ENCODE peak calls at places on chromosomes 13 and 19, in nine cellular contexts. Q, G, B, N, V, H, J, L and K are unnamed samples.

GRCh38 chr13:45447050-45447661 is 17.6 kb upstream of the COG3 start:
- DNase-seq in Q (no peak), G (no peak), B (no peak), N (no peak), V (peak; percentile 73), H (no peak), J (no peak), L (no peak), K (no peak)

GRCh38 chr13:78476910-78477309 is 126.4 kb downstream of the POU4F1 start:
- DNase-seq in Q (no peak), G (no peak), B (no peak), N (no peak), V (no peak), H (no peak), J (no peak), L (no peak), K (no peak)

GRCh38 chr19:51887522-51888498 is at the start of gene ZNF577:
- DNase-seq in Q (no peak), G (no peak), B (peak; percentile 94), N (peak; percentile 96), V (peak; percentile 94), H (no peak), J (peak; percentile 93), L (peak; percentile 91), K (peak; percentile 92)

GRCh38 chr13:34161829-34162544 is 344.0 kb downstream of the RFC3 start:
- DNase-seq in Q (no peak), G (peak; percentile 89), B (no peak), N (peak; percentile 53), V (no peak), H (peak; percentile 89), J (no peak), L (no peak), K (no peak)

GRCh38 chr13:44402902-44403719 is 29.5 kb downstream of the SERP2 start:
- DNase-seq in Q (no peak), G (no peak), B (peak; percentile 36), N (no peak), V (no peak), H (no peak), J (peak; percentile 52), L (no peak), K (no peak)

GRCh38 chr13:50521750-50522149 is 321.7 kb downstream of the DLEU7 start:
- DNase-seq in Q (peak; percentile 1), G (no peak), B (no peak), N (peak; percentile 19), V (no peak), H (no peak), J (no peak), L (no peak), K (no peak)

GRCh38 chr19:16026756-16027155 is 49.5 kb upstream of the TPM4 start:
- DNase-seq in Q (no peak), G (no peak), B (peak; percentile 21), N (no peak), V (no peak), H (no peak), J (no peak), L (no peak), K (no peak)

GRCh38 chr13:99471231-99472202 is 29.8 kb upstream of the TM9SF2 start:
- DNase-seq in Q (no peak), G (no peak), B (no peak), N (peak; percentile 76), V (no peak), H (no peak), J (no peak), L (no peak), K (no peak)

GRCh38 chr13:21478881-21479808 is 20.0 kb upstream of the ZDHHC20 start:
- DNase-seq in Q (peak; percentile 79), G (peak; percentile 71), B (no peak), N (peak; percentile 89), V (no peak), H (peak; percentile 49), J (no peak), L (no peak), K (peak; percentile 51)

GRCh38 chr19:16588089-16588823 is 16.0 kb upstream of the SLC35E1 start:
- DNase-seq in Q (peak; percentile 95), G (no peak), B (no peak), N (no peak), V (no peak), H (no peak), J (no peak), L (no peak), K (peak; percentile 75)

GRCh38 chr13:107351305-107351704 is 783.4 kb upstream of the ARGLU1 start:
- DNase-seq in Q (no peak), G (no peak), B (no peak), N (peak; percentile 52), V (peak; percentile 80), H (no peak), J (no peak), L (no peak), K (peak; percentile 37)

GRCh38 chr19:50870417-50871089 is 2.7 kb upstream of the KLK2 start:
- DNase-seq in Q (no peak), G (peak; percentile 90), B (peak; percentile 59), N (no peak), V (peak; percentile 13), H (no peak), J (no peak), L (no peak), K (no peak)

GRCh38 chr13:33509642-33510229 is 224.2 kb upstream of the STARD13 start:
- DNase-seq in Q (no peak), G (peak; percentile 6), B (peak; percentile 81), N (no peak), V (no peak), H (no peak), J (peak; percentile 86), L (peak; percentile 17), K (no peak)

GRCh38 chr13:113009743-113010509 is 40.9 kb downstream of the MCF2L start:
- DNase-seq in Q (no peak), G (no peak), B (no peak), N (no peak), V (no peak), H (no peak), J (no peak), L (no peak), K (peak; percentile 52)

DNA sequence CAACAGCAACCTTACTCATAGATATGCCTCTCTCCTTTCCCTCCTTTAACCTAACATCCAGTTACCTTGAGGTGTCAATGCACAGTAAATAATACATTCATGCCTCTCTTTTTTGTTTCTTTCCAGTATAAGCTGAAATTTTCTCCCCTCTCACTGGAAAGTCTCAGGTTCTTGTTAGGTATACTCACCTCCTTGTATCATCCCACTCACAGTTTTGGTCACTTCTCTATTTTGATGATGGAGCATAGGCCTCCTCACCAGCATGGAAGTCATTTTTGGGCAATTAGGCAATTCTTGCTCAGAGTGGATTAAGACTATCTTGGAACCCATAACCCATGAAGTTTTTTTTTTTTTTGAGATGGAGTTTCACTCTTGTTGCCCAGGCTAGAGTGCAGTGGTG is 5.7 kb upstream of the LGALS14 start:
- DNase-seq in Q (no peak), G (no peak), B (no peak), N (no peak), V (no peak), H (no peak), J (no peak), L (no peak), K (no peak)
- H3K4me1 ChIP-seq in Q (peaks cover 30% of the 10 kb centered on the region), G (no peaks in the 10 kb centered on the region), B (no peaks in the 10 kb centered on the region), N (no peaks in the 10 kb centered on the region), V (peaks cover 12% of the 10 kb centered on the region), H (peaks cover 5% of the 10 kb centered on the region), J (no peaks in the 10 kb centered on the region), L (no peaks in the 10 kb centered on the region), K (no peaks in the 10 kb centered on the region)

GRCh38 chr13:87677043-87677333 is 5.8 kb downstream of the SLITRK5 start:
- DNase-seq in Q (no peak), G (no peak), B (no peak), N (no peak), V (no peak), H (no peak), J (no peak), L (no peak), K (no peak)
- H3K4me1 ChIP-seq in Q (peaks cover 68% of the 10 kb centered on the region), G (peaks cover 11% of the 10 kb centered on the region), B (peaks cover 26% of the 10 kb centered on the region), N (peaks cover 4% of the 10 kb centered on the region), V (no peaks in the 10 kb centered on the region), H (no peaks in the 10 kb centered on the region), J (peaks cover 6% of the 10 kb centered on the region), L (peaks cover 3% of the 10 kb centered on the region), K (no peaks in the 10 kb centered on the region)

GRCh38 chr13:90156390-90156789 is 1191.1 kb upstream of the MIR17HG start:
- DNase-seq in Q (no peak), G (no peak), B (no peak), N (no peak), V (no peak), H (no peak), J (no peak), L (no peak), K (no peak)
- H3K4me1 ChIP-seq in Q (no peaks in the 10 kb centered on the region), G (no peaks in the 10 kb centered on the region), B (no peaks in the 10 kb centered on the region), N (no peaks in the 10 kb centered on the region), V (no peaks in the 10 kb centered on the region), H (no peaks in the 10 kb centered on the region), J (no peaks in the 10 kb centered on the region), L (no peaks in the 10 kb centered on the region), K (no peaks in the 10 kb centered on the region)

GRCh38 chr19:6095760-6096159 is 14.5 kb downstream of the RFX2 start:
- DNase-seq in Q (no peak), G (no peak), B (no peak), N (no peak), V (no peak), H (no peak), J (no peak), L (no peak), K (no peak)

GRCh38 chr19:6088677-6089063 is 21.6 kb downstream of the RFX2 start:
- DNase-seq in Q (no peak), G (no peak), B (no peak), N (no peak), V (no peak), H (peak; percentile 62), J (no peak), L (no peak), K (no peak)

GRCh38 chr19:6091771-6092291 is 18.5 kb downstream of the RFX2 start:
- DNase-seq in Q (no peak), G (no peak), B (no peak), N (no peak), V (no peak), H (peak; percentile 79), J (no peak), L (no peak), K (no peak)

GRCh38 chr19:6090634-6091033 is 19.7 kb downstream of the RFX2 start:
- DNase-seq in Q (no peak), G (no peak), B (no peak), N (no peak), V (no peak), H (no peak), J (no peak), L (no peak), K (no peak)

DNA sequence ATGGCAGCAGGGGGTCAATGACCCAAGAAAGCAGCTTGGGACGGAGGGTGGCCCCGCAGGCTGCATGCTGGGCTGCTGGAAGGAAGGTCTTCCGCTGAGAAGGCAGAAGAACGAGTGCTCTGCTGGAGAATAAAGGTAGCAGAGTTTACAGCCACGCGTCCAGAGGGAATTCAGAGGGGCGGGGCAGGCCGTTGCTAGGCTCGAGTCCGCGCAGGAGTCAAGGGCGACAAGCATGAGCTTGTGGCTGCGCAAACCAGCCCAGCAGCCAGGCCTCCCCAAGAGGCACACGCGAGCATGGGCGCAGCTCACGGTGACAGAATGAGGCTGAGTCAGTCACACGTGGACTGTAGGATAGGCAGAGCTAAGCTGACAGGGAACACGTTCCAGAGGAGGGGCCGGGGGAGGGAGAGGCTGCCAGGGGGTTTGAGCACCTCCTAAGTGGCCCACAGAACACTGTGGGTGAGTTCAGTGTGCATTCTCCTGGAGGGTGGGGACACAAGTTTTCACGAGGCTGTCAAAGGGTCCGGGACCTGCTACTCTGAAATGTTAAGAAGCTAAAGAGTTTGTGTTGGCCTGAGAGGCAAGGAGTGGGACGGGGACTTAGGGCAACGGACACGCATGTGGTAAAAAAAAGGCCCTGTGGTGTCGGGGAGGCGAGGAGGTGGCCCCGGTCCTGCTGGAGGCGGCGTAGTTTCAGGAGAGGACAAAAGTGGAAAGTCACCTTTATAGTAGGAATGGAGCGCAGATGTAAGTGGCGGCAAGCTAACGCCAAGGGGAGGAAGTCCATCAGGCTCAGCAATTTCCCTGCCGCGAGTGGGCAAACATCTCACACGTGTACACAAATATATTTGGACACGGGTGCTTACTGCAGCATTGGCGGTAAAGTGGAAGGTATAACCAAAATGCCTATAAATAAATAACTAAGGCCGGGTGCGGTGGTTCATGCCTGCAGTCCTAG is 17.7 kb downstream of the RFX2 start:
- DNase-seq in Q (no peak), G (peak; percentile 77), B (peak; percentile 93), N (peak; percentile 56), V (peak; percentile 90), H (no peak), J (peak; percentile 95), L (peak; percentile 82), K (peak; percentile 92)
- H3K4me1 ChIP-seq in Q (peaks cover 10% of the 10 kb centered on the region), G (peaks cover 33% of the 10 kb centered on the region), B (peaks cover 51% of the 10 kb centered on the region), N (peaks cover 23% of the 10 kb centered on the region), V (peaks cover 31% of the 10 kb centered on the region), H (peaks cover 46% of the 10 kb centered on the region), J (peaks cover 35% of the 10 kb centered on the region), L (peaks cover 2% of the 10 kb centered on the region), K (peaks cover 11% of the 10 kb centered on the region)